ENCODE peak calls at places on chromosomes 6 and 20, in four cellular contexts. D is DMS53, H is posterior vena cava, C is OCI-LY7. A is an unnamed sample.

GRCh38 chr20:49405062-49405683 is 77.3 kb downstream of the KCNB1 start:
- DNase-seq in H (peak; percentile 50), D (no peak), C (no peak), A (no peak)

GRCh38 chr20:2131366-2131765 is 29.7 kb downstream of the STK35 start:
- DNase-seq in H (no peak), C (no peak), D (no peak), A (no peak)

GRCh38 chr20:17635846-17636245 is 46.2 kb downstream of the RRBP1 start:
- DNase-seq in D (no peak), H (no peak), C (no peak), A (no peak)

GRCh38 chr20:20480689-20481088 is 112.8 kb downstream of the INSM1 start:
- DNase-seq in D (peak; percentile 37), H (no peak), C (no peak), A (no peak)

GRCh38 chr20:18742841-18743240 is 70.7 kb upstream of the SCP2D1 start:
- DNase-seq in H (no peak), D (no peak), C (no peak), A (no peak)

GRCh38 chr6:144899161-144899560 is 614.0 kb downstream of the UTRN start:
- DNase-seq in D (no peak), C (no peak), H (no peak), A (no peak)

GRCh38 chr6:84623956-84624680 is 140.3 kb downstream of the TBX18 start:
- DNase-seq in H (peak; percentile 72), D (no peak), C (no peak), A (no peak)

GRCh38 chr6:108914235-108915022 is 66.2 kb downstream of the ARMC2 start:
- DNase-seq in D (peak; percentile 62), H (no peak), C (peak; percentile 64), A (no peak)

GRCh38 chr6:12182676-12183075 is 107.5 kb upstream of the EDN1 start:
- DNase-seq in D (no peak), C (no peak), H (no peak), A (no peak)

GRCh38 chr6:20661721-20662120 is 127.5 kb downstream of the CDKAL1 start:
- DNase-seq in C (no peak), H (no peak), D (peak; percentile 64), A (no peak)

GRCh38 chr6:130681028-130681427 is 146.2 kb upstream of the SMLR1 start:
- DNase-seq in C (no peak), D (no peak), H (no peak), A (no peak)